ENCODE peak calls at places on chromosomes 5 and 9, in nine cellular contexts. T, M, N, F, H, G, L, R and B are unnamed samples.

GRCh38 chr5:132428811-132429440 is 59.4 kb downstream of the SLC22A5 start:
- DNase-seq in T (no peak), M (no peak), N (no peak), F (no peak), H (no peak), G (peak), L (no peak), R (no peak), B (no peak)

GRCh38 chr5:14183187-14183939 is 40.2 kb downstream of the TRIO start:
- DNase-seq in T (no peak), M (no peak), N (no peak), F (no peak), H (no peak), G (peak), L (no peak), R (no peak), B (peak)

GRCh38 chr9:129263836-129264235 is 85.8 kb upstream of the IER5L start:
- DNase-seq in T (no peak), M (no peak), N (no peak), F (no peak), H (no peak), G (peak), L (no peak), R (no peak), B (no peak)

GRCh38 chr5:88140396-88140862 is 128.2 kb downstream of the TMEM161B start:
- DNase-seq in T (peak), M (no peak), N (no peak), F (no peak), H (no peak), G (no peak), L (no peak), R (peak), B (no peak)

GRCh38 chr5:131322926-131323325 is 59.1 kb downstream of the CDC42SE2 start:
- DNase-seq in T (no peak), M (no peak), N (no peak), F (no peak), H (no peak), G (no peak), L (no peak), R (no peak), B (no peak)

GRCh38 chr9:132077881-132078280 is 1.8 kb downstream of the MED27 start:
- DNase-seq in T (no peak), M (no peak), N (no peak), F (no peak), H (no peak), G (no peak), L (no peak), R (no peak), B (no peak)

GRCh38 chr5:156475831-156476551 is 149.0 kb downstream of the SGCD start:
- DNase-seq in T (no peak), M (no peak), N (no peak), F (no peak), H (no peak), G (peak), L (no peak), R (peak), B (no peak)

GRCh38 chr9:129175515-129175824 is 2.6 kb downstream of the IER5L start:
- DNase-seq in T (no peak), M (no peak), N (no peak), F (no peak), H (no peak), G (no peak), L (no peak), R (no peak), B (no peak)

GRCh38 chr5:65068410-65068809 is 299.7 kb downstream of the CWC27 start:
- DNase-seq in T (no peak), M (no peak), N (no peak), F (no peak), H (no peak), G (no peak), L (no peak), R (no peak), B (no peak)

GRCh38 chr5:97101189-97101910 is 41.1 kb downstream of the LIX1 start:
- DNase-seq in T (no peak), M (no peak), N (no peak), F (no peak), H (no peak), G (no peak), L (no peak), R (peak), B (no peak)

GRCh38 chr5:128349044-128349629 is 188.9 kb downstream of the FBN2 start:
- DNase-seq in T (no peak), M (no peak), N (peak), F (no peak), H (no peak), G (no peak), L (no peak), R (no peak), B (no peak)

GRCh38 chr9:117414220-117414905 is 494 bp downstream of the ASTN2 start:
- DNase-seq in T (peak), M (no peak), N (peak), F (peak), H (no peak), G (peak), L (no peak), R (peak), B (peak)

GRCh38 chr5:129904667-129905466 is 602 bp downstream of the CHSY3 start:
- DNase-seq in T (peak), M (no peak), N (no peak), F (no peak), H (no peak), G (no peak), L (no peak), R (no peak), B (no peak)

GRCh38 chr9:75960561-75960960 is 70.1 kb downstream of the PCSK5 start:
- DNase-seq in T (no peak), M (no peak), N (peak), F (no peak), H (no peak), G (no peak), L (no peak), R (peak), B (no peak)

GRCh38 chr9:128987800-128988199 is 40.3 kb downstream of the NUP188 start:
- DNase-seq in T (no peak), M (no peak), N (no peak), F (no peak), H (no peak), G (peak), L (no peak), R (peak), B (no peak)